ENCODE peak calls at places on chromosomes 5 and 9, in eight cellular contexts. U is GM12878, B is A549, Z is HCT116, I is body of pancreas, W is tibial nerve, R is spleen, K is breast epithelium. Y is an unnamed sample.
A peak's percentile ranks its signal among the peaks of the same experiment; 100 is the strongest.

GRCh38 chr5:79872309-79872708 is 118.8 kb downstream of the MTX3 start:
- DNase-seq in I (no peak), U (no peak), W (peak; percentile 52), R (no peak), Z (no peak), B (no peak), K (no peak), Y (no peak)

GRCh38 chr9:23643656-23644258 is 182.3 kb downstream of the ELAVL2 start:
- DNase-seq in W (no peak), Z (no peak), I (no peak), B (no peak), U (no peak), R (no peak), K (no peak), Y (no peak)

GRCh38 chr5:38591450-38591849 is 35.0 kb upstream of the LIFR start:
- DNase-seq in K (no peak), I (no peak), W (no peak), U (no peak), B (no peak), R (no peak), Z (no peak), Y (no peak)

GRCh38 chr9:17777465-17777864 is 198.6 kb downstream of the SH3GL2 start:
- DNase-seq in U (no peak), R (no peak), W (no peak), K (no peak), Z (no peak), I (no peak), B (no peak), Y (no peak)

GRCh38 chr9:91824591-91825339 is 125.3 kb downstream of the ROR2 start:
- DNase-seq in B (no peak), I (no peak), U (no peak), K (no peak), R (peak; percentile 73), W (no peak), Z (no peak), Y (no peak)

GRCh38 chr5:73039082-73039481 is 81.3 kb upstream of the TMEM171 start:
- DNase-seq in U (no peak), Z (no peak), I (no peak), K (no peak), B (no peak), W (no peak), R (no peak), Y (peak; percentile 44)

GRCh38 chr5:154788212-154788611 is 33.0 kb downstream of the LARP1 start:
- DNase-seq in K (no peak), W (no peak), Z (no peak), B (no peak), I (no peak), R (peak; percentile 40), U (no peak), Y (peak; percentile 44)

GRCh38 chr5:178357127-178357526 is 124.5 kb upstream of the PHYKPL start:
- DNase-seq in Z (no peak), W (no peak), U (no peak), K (no peak), R (peak; percentile 81), I (no peak), B (no peak), Y (no peak)

GRCh38 chr5:131163315-131164119 is 1.5 kb downstream of the HINT1 start:
- DNase-seq in Z (no peak), B (peak; percentile 16), R (no peak), W (no peak), U (no peak), K (no peak), I (no peak), Y (no peak)

GRCh38 chr9:34869390-34869789 is 88.7 kb upstream of the PHF24 start:
- DNase-seq in K (no peak), I (no peak), U (no peak), W (no peak), B (peak; percentile 47), R (no peak), Z (peak; percentile 7), Y (no peak)

GRCh38 chr9:90860826-90861225 is 59.2 kb downstream of the SYK start:
- DNase-seq in R (no peak), U (no peak), B (no peak), W (peak; percentile 36), Z (no peak), I (no peak), K (no peak), Y (no peak)

GRCh38 chr5:93150311-93151012 is 430.6 kb downstream of the NR2F1-AS1 start:
- DNase-seq in U (no peak), B (peak; percentile 3), R (no peak), K (no peak), W (no peak), I (no peak), Z (no peak), Y (no peak)

GRCh38 chr9:126781186-126781585 is 23.7 kb upstream of the ZBTB43 start:
- DNase-seq in U (no peak), R (no peak), B (no peak), W (no peak), I (no peak), K (no peak), Z (no peak), Y (no peak)

GRCh38 chr9:136419092-136419420 is 8.6 kb downstream of the PMPCA start:
- DNase-seq in I (no peak), K (no peak), R (no peak), Z (no peak), B (no peak), W (no peak), U (no peak), Y (no peak)

GRCh38 chr9:136424750-136425362 is 14.4 kb downstream of the PMPCA start:
- DNase-seq in K (no peak), U (no peak), B (no peak), R (no peak), W (no peak), I (no peak), Z (no peak), Y (no peak)

GRCh38 chr9:136423432-136424146 is 13.1 kb downstream of the PMPCA start:
- DNase-seq in W (no peak), R (no peak), U (no peak), Z (no peak), K (no peak), I (no peak), B (no peak), Y (no peak)

GRCh38 chr9:136422876-136423275 is 12.4 kb downstream of the PMPCA start:
- DNase-seq in R (no peak), B (no peak), W (no peak), U (no peak), I (no peak), K (no peak), Z (no peak), Y (no peak)

GRCh38 chr9:136421791-136422190 is 11.3 kb downstream of the PMPCA start:
- DNase-seq in I (no peak), Z (no peak), W (no peak), K (no peak), B (no peak), U (no peak), R (no peak), Y (no peak)
- TF ChIP-seq POLR2A in I (no peak), Z (no peak), W (no peak), K (no peak), B (no peak), U (peak; percentile 49), R (no peak), Y (no peak)

GRCh38 chr5:6408260-6408596 is 29.9 kb upstream of the MED10 start:
- DNase-seq in U (no peak), B (no peak), I (no peak), R (no peak), Z (no peak), W (no peak), K (no peak), Y (no peak)
- H3K27ac ChIP-seq in U (no peak overlapping the region), B (no peak overlapping the region), I (no peak overlapping the region), R (no peak overlapping the region), Z (no peak overlapping the region), W (no peak overlapping the region), K (no peak overlapping the region), Y (no peak overlapping the region)

DNA sequence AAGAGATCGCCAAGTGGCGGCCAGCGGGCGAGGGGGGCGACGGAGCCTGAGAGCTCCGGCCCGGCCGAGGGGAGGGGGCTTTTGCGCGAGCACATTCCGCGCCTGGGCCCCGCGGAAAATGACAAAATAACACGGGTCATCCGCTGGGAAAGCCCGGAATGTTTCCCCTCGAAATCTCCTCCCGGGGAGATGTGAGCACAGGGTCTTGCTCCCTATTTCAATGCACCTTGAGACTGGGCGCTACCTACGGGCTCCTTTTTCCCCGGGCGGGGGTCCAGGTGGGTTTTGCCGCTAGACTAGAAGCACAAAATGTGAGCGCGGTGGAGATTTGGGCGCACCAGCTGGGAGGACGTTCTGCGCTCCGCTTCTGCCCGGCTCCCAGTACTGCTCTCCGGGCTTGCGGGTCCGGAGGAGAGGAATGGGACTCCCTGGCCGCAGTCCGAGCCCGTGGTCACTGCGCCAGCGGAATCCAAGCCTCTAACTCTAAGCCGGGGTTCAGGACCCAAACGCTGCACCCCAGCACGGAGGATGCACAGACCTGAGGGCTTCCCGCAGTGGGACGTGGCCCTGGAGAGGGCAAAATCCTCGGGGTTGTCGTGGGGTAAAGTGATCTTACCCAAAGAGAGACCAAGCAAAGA is 2.8 kb upstream of the PRDM12 start:
- DNase-seq in W (no peak), R (no peak), B (no peak), K (no peak), Z (no peak), U (no peak), I (no peak), Y (no peak)
- H3K4me1 ChIP-seq in W (peaks cover 61% of the 10 kb centered on the region), R (peaks cover 75% of the 10 kb centered on the region), B (peaks cover 36% of the 10 kb centered on the region), K (peaks cover 22% of the 10 kb centered on the region), Z (no peaks in the 10 kb centered on the region), U (no peaks in the 10 kb centered on the region), I (peaks cover 67% of the 10 kb centered on the region), Y (peaks cover 58% of the 10 kb centered on the region)

GRCh38 chr5:35239476-35239875 is 9.2 kb upstream of the PRLR start:
- DNase-seq in Z (no peak), R (no peak), W (no peak), U (no peak), B (no peak), K (no peak), I (no peak), Y (no peak)

GRCh38 chr5:35239911-35240610 is 9.8 kb upstream of the PRLR start:
- DNase-seq in Z (no peak), I (no peak), K (no peak), R (no peak), W (no peak), B (no peak), U (no peak), Y (no peak)

GRCh38 chr5:35244171-35244570 is 13.9 kb upstream of the PRLR start:
- DNase-seq in Z (no peak), W (no peak), I (no peak), B (no peak), R (no peak), U (no peak), K (no peak), Y (no peak)

GRCh38 chr5:35240892-35241291 is 10.6 kb upstream of the PRLR start:
- DNase-seq in I (no peak), W (no peak), K (no peak), R (no peak), U (no peak), Z (no peak), B (no peak), Y (no peak)

GRCh38 chr5:35242695-35243258 is 12.5 kb upstream of the PRLR start:
- DNase-seq in W (no peak), R (no peak), U (no peak), Z (no peak), K (no peak), I (no peak), B (no peak), Y (no peak)
- TF ChIP-seq POLR2A in W (no peak), R (no peak), U (no peak), Z (no peak), K (no peak), I (no peak), B (no peak), Y (no peak)